ENCODE peak calls at places on chromosomes 11 and 22, in six cellular contexts. One of them, this sample, is unnamed. For H3K36me3, the result is how much of the 10 kb centered on the place peaks cover.

GRCh38 chr11:2202071-2202899 is 30.7 kb upstream of the TH start:
- DNase-seq in GM12878: no peak
- DNase-seq in HCT116: no peak
- DNase-seq in H1: no peak
- DNase-seq in K562: peak
- DNase-seq in HepG2: no peak
- DNase-seq in this sample: no peak

GRCh38 chr22:45977551-45978274 is 751 bp upstream of the WNT7B start:
- DNase-seq in GM12878: no peak
- DNase-seq in HCT116: no peak
- DNase-seq in H1: no peak
- DNase-seq in K562: no peak
- DNase-seq in HepG2: no peak
- DNase-seq in this sample: no peak

GRCh38 chr11:86047275-86047991 is 21.5 kb downstream of the PICALM start:
- DNase-seq in GM12878: no peak
- DNase-seq in HCT116: no peak
- DNase-seq in H1: no peak
- DNase-seq in K562: no peak
- DNase-seq in HepG2: no peak
- DNase-seq in this sample: no peak

GRCh38 chr11:109062445-109062844 is 359.5 kb upstream of the C11orf87 start:
- DNase-seq in GM12878: no peak
- DNase-seq in HCT116: no peak
- DNase-seq in H1: no peak
- DNase-seq in K562: no peak
- DNase-seq in HepG2: no peak
- DNase-seq in this sample: no peak

GRCh38 chr11:16792426-16792825 is 54.0 kb downstream of the C11orf58 start:
- DNase-seq in GM12878: no peak
- DNase-seq in HCT116: no peak
- DNase-seq in H1: no peak
- DNase-seq in K562: no peak
- DNase-seq in HepG2: no peak
- DNase-seq in this sample: no peak

GRCh38 chr11:33116535-33116934 is 44.7 kb downstream of the CSTF3 start:
- DNase-seq in GM12878: no peak
- DNase-seq in HCT116: peak
- DNase-seq in H1: no peak
- DNase-seq in K562: no peak
- DNase-seq in HepG2: peak
- DNase-seq in this sample: no peak

GRCh38 chr11:93849751-93850584 is 450 bp downstream of the VSTM5 start:
- DNase-seq in GM12878: no peak
- DNase-seq in HCT116: no peak
- DNase-seq in H1: no peak
- DNase-seq in K562: peak
- DNase-seq in HepG2: no peak
- DNase-seq in this sample: no peak

GRCh38 chr11:8283510-8284272 is 20.0 kb upstream of the LMO1 start:
- DNase-seq in GM12878: no peak
- DNase-seq in HCT116: no peak
- DNase-seq in H1: no peak
- DNase-seq in K562: peak
- DNase-seq in HepG2: no peak
- DNase-seq in this sample: no peak

GRCh38 chr11:1749787-1750351 is 526 bp downstream of the IFITM10 start:
- DNase-seq in GM12878: no peak
- DNase-seq in HCT116: no peak
- DNase-seq in H1: no peak
- DNase-seq in K562: no peak
- DNase-seq in HepG2: no peak
- DNase-seq in this sample: no peak

GRCh38 chr11:63882555-63883242 is 34.3 kb downstream of the RCOR2 start:
- DNase-seq in GM12878: no peak
- DNase-seq in HCT116: no peak
- DNase-seq in H1: no peak
- DNase-seq in K562: no peak
- DNase-seq in HepG2: no peak
- DNase-seq in this sample: peak

GRCh38 chr22:24189249-24190158 is 8.2 kb downstream of the SUSD2 start:
- DNase-seq in GM12878: no peak
- DNase-seq in HCT116: no peak
- DNase-seq in H1: peak
- DNase-seq in K562: peak
- DNase-seq in HepG2: peak
- DNase-seq in this sample: no peak

GRCh38 chr11:77182542-77183420 is 54.7 kb downstream of the MYO7A start:
- DNase-seq in GM12878: no peak
- DNase-seq in HCT116: no peak
- DNase-seq in H1: no peak
- DNase-seq in K562: no peak
- DNase-seq in HepG2: no peak
- DNase-seq in this sample: no peak

GRCh38 chr11:46373787-46374740 is 7.4 kb upstream of the MDK start:
- DNase-seq in GM12878: no peak
- DNase-seq in HCT116: no peak
- DNase-seq in H1: no peak
- DNase-seq in K562: no peak
- DNase-seq in HepG2: no peak
- DNase-seq in this sample: no peak

GRCh38 chr22:46419754-46420571 is 84.4 kb downstream of the TRMU start:
- DNase-seq in GM12878: no peak
- DNase-seq in HCT116: no peak
- DNase-seq in H1: no peak
- DNase-seq in K562: no peak
- DNase-seq in HepG2: no peak
- DNase-seq in this sample: no peak

GRCh38 chr11:103637250-103637649 is 399.2 kb upstream of the DDI1 start:
- DNase-seq in GM12878: no peak
- DNase-seq in HCT116: no peak
- DNase-seq in H1: no peak
- DNase-seq in K562: no peak
- DNase-seq in HepG2: no peak
- DNase-seq in this sample: no peak

GRCh38 chr22:47337161-47337621 is 574.7 kb downstream of the TBC1D22A start:
- DNase-seq in GM12878: no peak
- DNase-seq in HCT116: peak
- DNase-seq in H1: no peak
- DNase-seq in K562: no peak
- DNase-seq in HepG2: peak
- DNase-seq in this sample: no peak

GRCh38 chr22:47997052-47997568 is 1234.7 kb downstream of the TBC1D22A start:
- DNase-seq in GM12878: no peak
- DNase-seq in HCT116: no peak
- DNase-seq in H1: no peak
- DNase-seq in K562: no peak
- DNase-seq in HepG2: no peak
- DNase-seq in this sample: no peak

GRCh38 chr22:41436322-41437113 is 10.1 kb downstream of the TOB2 start:
- DNase-seq in GM12878: no peak
- DNase-seq in HCT116: no peak
- DNase-seq in H1: no peak
- DNase-seq in K562: peak
- DNase-seq in HepG2: no peak
- DNase-seq in this sample: no peak

GRCh38 chr11:30322162-30322561 is 742 bp upstream of the ARL14EP start:
- DNase-seq in GM12878: no peak
- DNase-seq in HCT116: no peak
- DNase-seq in H1: no peak
- DNase-seq in K562: no peak
- DNase-seq in HepG2: no peak
- DNase-seq in this sample: no peak

GRCh38 chr11:96293583-96293982 is 49.4 kb downstream of the MAML2 start:
- DNase-seq in GM12878: peak
- DNase-seq in HCT116: no peak
- DNase-seq in H1: no peak
- DNase-seq in K562: no peak
- DNase-seq in HepG2: no peak
- DNase-seq in this sample: no peak

GRCh38 chr11:118436639-118437045 is 350 bp downstream of the KMT2A start:
- DNase-seq in GM12878: no peak
- DNase-seq in HCT116: no peak
- DNase-seq in H1: no peak
- DNase-seq in K562: no peak
- DNase-seq in HepG2: no peak
- DNase-seq in this sample: no peak

GRCh38 chr11:122107045-122107444 is 9.0 kb downstream of the BLID start:
- DNase-seq in GM12878: no peak
- DNase-seq in HCT116: no peak
- DNase-seq in H1: no peak
- DNase-seq in K562: no peak
- DNase-seq in HepG2: no peak
- DNase-seq in this sample: no peak

GRCh38 chr11:294795-295194 is 4.5 kb downstream of the IFITM5 start:
- DNase-seq in GM12878: no peak
- DNase-seq in HCT116: no peak
- DNase-seq in H1: no peak
- DNase-seq in K562: no peak
- DNase-seq in HepG2: no peak
- DNase-seq in this sample: no peak

GRCh38 chr11:2977113-2977512 is 15.0 kb downstream of the NAP1L4 start:
- DNase-seq in GM12878: no peak
- DNase-seq in HCT116: no peak
- DNase-seq in H1: no peak
- DNase-seq in K562: no peak
- DNase-seq in HepG2: no peak
- DNase-seq in this sample: no peak

GRCh38 chr11:123560001-123560400 is 94.4 kb downstream of the SCN3B start:
- DNase-seq in GM12878: no peak
- DNase-seq in HCT116: no peak
- DNase-seq in H1: no peak
- DNase-seq in K562: no peak
- DNase-seq in HepG2: no peak
- DNase-seq in this sample: no peak

GRCh38 chr11:123564225-123564624 is 90.2 kb downstream of the SCN3B start:
- DNase-seq in GM12878: no peak
- DNase-seq in HCT116: no peak
- DNase-seq in H1: no peak
- DNase-seq in K562: no peak
- DNase-seq in HepG2: no peak
- DNase-seq in this sample: no peak

GRCh38 chr11:123562166-123562565 is 92.3 kb downstream of the SCN3B start:
- DNase-seq in GM12878: no peak
- DNase-seq in HCT116: no peak
- DNase-seq in H1: no peak
- DNase-seq in K562: no peak
- DNase-seq in HepG2: no peak
- DNase-seq in this sample: no peak

GRCh38 chr11:123561046-123561781 is 93.2 kb downstream of the SCN3B start:
- DNase-seq in GM12878: no peak
- DNase-seq in HCT116: no peak
- DNase-seq in H1: no peak
- DNase-seq in K562: no peak
- DNase-seq in HepG2: peak
- DNase-seq in this sample: no peak

GRCh38 chr11:123562829-123563228 is 91.6 kb downstream of the SCN3B start:
- DNase-seq in GM12878: no peak
- DNase-seq in HCT116: no peak
- DNase-seq in H1: no peak
- DNase-seq in K562: no peak
- DNase-seq in HepG2: no peak
- DNase-seq in this sample: no peak
- TF ChIP-seq YY1 in GM12878: no peak
- TF ChIP-seq YY1 in HCT116: no peak
- TF ChIP-seq YY1 in H1: no peak
- TF ChIP-seq YY1 in K562: no peak
- TF ChIP-seq YY1 in HepG2: no peak
- TF ChIP-seq YY1 in this sample: no peak

GRCh38 chr22:25845985-25846745 is 104.2 kb downstream of the MYO18B start:
- DNase-seq in GM12878: no peak
- DNase-seq in HCT116: no peak
- DNase-seq in H1: no peak
- DNase-seq in K562: no peak
- DNase-seq in HepG2: no peak
- DNase-seq in this sample: no peak
- TF ChIP-seq ZNF274 in GM12878: no peak
- TF ChIP-seq ZNF274 in HCT116: no peak
- TF ChIP-seq ZNF274 in H1: no peak
- TF ChIP-seq ZNF274 in K562: no peak
- TF ChIP-seq ZNF274 in HepG2: no peak
- TF ChIP-seq ZNF274 in this sample: no peak

DNA sequence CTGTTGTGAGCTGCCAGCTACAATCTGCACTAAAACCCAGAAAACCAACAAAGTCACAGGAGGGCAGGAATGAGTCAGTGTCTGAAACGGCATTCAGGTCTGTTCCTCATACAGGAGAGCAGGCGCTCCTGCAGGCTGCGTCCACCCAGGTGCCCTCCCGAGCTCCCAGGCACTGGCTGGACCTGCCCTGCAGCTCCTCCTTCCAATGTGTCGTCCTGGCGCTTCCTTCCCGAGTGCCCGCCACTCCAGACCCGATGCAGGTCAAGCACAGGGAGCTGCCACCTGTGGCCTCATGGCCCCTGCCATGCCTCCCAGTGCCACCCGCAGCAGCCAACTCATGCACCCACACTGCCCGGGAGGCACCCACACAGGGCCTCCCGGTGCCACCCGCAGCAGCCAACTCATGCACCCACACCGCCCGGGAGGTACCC is 12.0 kb downstream of the BRD1 start:
- DNase-seq in GM12878: peak
- DNase-seq in HCT116: no peak
- DNase-seq in H1: no peak
- DNase-seq in K562: no peak
- DNase-seq in HepG2: no peak
- DNase-seq in this sample: no peak
- H3K36me3 ChIP-seq in GM12878: under half
- H3K36me3 ChIP-seq in HCT116: under half
- H3K36me3 ChIP-seq in H1: under half
- H3K36me3 ChIP-seq in K562: under half
- H3K36me3 ChIP-seq in HepG2: under half
- H3K36me3 ChIP-seq in this sample: half or more

GRCh38 chr11:134677338-134677948 is 265.4 kb upstream of the B3GAT1 start:
- DNase-seq in GM12878: no peak
- DNase-seq in HCT116: no peak
- DNase-seq in H1: no peak
- DNase-seq in K562: no peak
- DNase-seq in HepG2: no peak
- DNase-seq in this sample: no peak
- TF ChIP-seq YY1 in GM12878: no peak
- TF ChIP-seq YY1 in HCT116: no peak
- TF ChIP-seq YY1 in H1: no peak
- TF ChIP-seq YY1 in K562: no peak
- TF ChIP-seq YY1 in HepG2: no peak
- TF ChIP-seq YY1 in this sample: no peak

DNA sequence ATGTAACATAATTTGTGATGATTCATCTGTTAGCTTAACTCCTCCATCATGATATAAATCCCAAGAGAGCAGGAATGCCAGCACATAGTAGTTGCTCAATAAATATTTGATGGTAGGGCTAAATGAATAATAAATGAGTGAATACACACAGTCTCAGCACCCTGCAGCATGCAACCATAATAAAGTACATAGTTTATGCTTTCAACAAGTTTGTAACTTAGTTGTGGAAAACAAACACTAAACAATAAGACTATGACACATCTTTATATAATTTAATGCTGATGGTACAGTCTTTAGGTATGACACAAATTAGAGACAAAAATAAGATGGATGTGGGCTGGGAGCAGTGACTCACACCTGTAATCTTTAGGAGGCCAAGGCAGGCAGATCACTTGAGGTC is 3.8 kb downstream of the ALKBH8 start:
- DNase-seq in GM12878: no peak
- DNase-seq in HCT116: no peak
- DNase-seq in H1: no peak
- DNase-seq in K562: no peak
- DNase-seq in HepG2: no peak
- DNase-seq in this sample: no peak
- TF ChIP-seq ZNF274 in GM12878: no peak
- TF ChIP-seq ZNF274 in HCT116: no peak
- TF ChIP-seq ZNF274 in H1: no peak
- TF ChIP-seq ZNF274 in K562: no peak
- TF ChIP-seq ZNF274 in HepG2: no peak
- TF ChIP-seq ZNF274 in this sample: no peak

This sample was measured in NT2/D1.